ENCODE peak calls at places on chromosomes 7 and 10, in eight cellular contexts. M, P, B, I, D, K, Z and U are unnamed samples.
A peak's percentile ranks its signal among the peaks of the same experiment; 100 is the strongest.

GRCh38 chr7:130994378-130995115 is 260.5 kb upstream of the KLF14 start:
- DNase-seq in M (no peak), I (peak; percentile 60), K (no peak), D (no peak), Z (no peak), B (peak; percentile 77), P (no peak), U (no peak)

GRCh38 chr7:139909379-139910050 is 80.5 kb downstream of the TBXAS1 start:
- DNase-seq in K (no peak), M (no peak), I (no peak), D (peak; percentile 66), B (peak; percentile 25), Z (no peak), P (no peak), U (no peak)

GRCh38 chr10:23918839-23919238 is 290.1 kb upstream of the KIAA1217 start:
- DNase-seq in D (no peak), I (no peak), B (peak; percentile 10), P (no peak), K (no peak), M (no peak), Z (peak; percentile 36), U (no peak)

GRCh38 chr10:89959433-89960110 is 258.2 kb downstream of the KIF20B start:
- DNase-seq in D (no peak), I (no peak), K (no peak), P (no peak), Z (peak; percentile 46), M (no peak), B (no peak), U (no peak)

GRCh38 chr10:124566981-124567835 is 105.6 kb downstream of the LHPP start:
- DNase-seq in Z (no peak), P (no peak), D (no peak), I (no peak), K (no peak), M (no peak), B (no peak), U (no peak)

GRCh38 chr7:27198871-27199801 is 755 bp downstream of the HOXA13 start:
- DNase-seq in D (no peak), K (no peak), I (no peak), B (peak; percentile 24), Z (no peak), M (no peak), P (peak; percentile 29), U (no peak)

GRCh38 chr10:62045765-62046521 is 144.4 kb downstream of the ARID5B start:
- DNase-seq in M (no peak), B (no peak), Z (peak; percentile 73), D (peak; percentile 93), P (no peak), K (no peak), I (no peak), U (no peak)

GRCh38 chr7:27745064-27745583 is 5.2 kb downstream of the TAX1BP1 start:
- DNase-seq in D (peak; percentile 84), P (no peak), M (no peak), B (peak; percentile 58), I (no peak), Z (no peak), K (peak; percentile 14), U (no peak)

GRCh38 chr10:129057856-129058663 is 409.0 kb upstream of the MGMT start:
- DNase-seq in I (no peak), B (no peak), P (no peak), K (no peak), Z (no peak), D (no peak), M (no peak), U (no peak)

GRCh38 chr7:20777377-20778062 is 9.2 kb downstream of the SP8 start:
- DNase-seq in Z (no peak), I (no peak), M (no peak), B (no peak), D (no peak), K (no peak), P (no peak), U (no peak)

GRCh38 chr7:74544706-74545469 is 91.2 kb downstream of the GTF2IRD1 start:
- DNase-seq in D (peak; percentile 52), I (no peak), Z (no peak), P (peak; percentile 50), B (peak; percentile 23), K (peak; percentile 21), M (no peak), U (no peak)

GRCh38 chr10:75430000-75430763 is 1.2 kb upstream of the LRMDA start:
- DNase-seq in B (peak; percentile 77), K (peak; percentile 32), Z (no peak), I (peak; percentile 61), M (no peak), P (peak; percentile 70), D (no peak), U (no peak)

GRCh38 chr10:116201011-116201410 is 72.0 kb downstream of the GFRA1 start:
- DNase-seq in K (no peak), I (no peak), Z (no peak), B (peak; percentile 5), P (no peak), M (no peak), D (no peak), U (no peak)

GRCh38 chr10:119917777-119918176 is 25.2 kb downstream of the SEC23IP start:
- DNase-seq in B (no peak), M (no peak), P (no peak), D (no peak), Z (no peak), K (no peak), I (no peak), U (no peak)

GRCh38 chr7:101941481-101942383 is 124.3 kb downstream of the CUX1 start:
- DNase-seq in D (peak; percentile 59), Z (peak; percentile 63), B (peak; percentile 96), P (no peak), I (no peak), M (no peak), K (no peak), U (no peak)
- TF ChIP-seq CTCF in D (no peak), Z (no peak), B (no peak), P (no peak), I (no peak), M (no peak), K (no peak), U (no peak)

DNA sequence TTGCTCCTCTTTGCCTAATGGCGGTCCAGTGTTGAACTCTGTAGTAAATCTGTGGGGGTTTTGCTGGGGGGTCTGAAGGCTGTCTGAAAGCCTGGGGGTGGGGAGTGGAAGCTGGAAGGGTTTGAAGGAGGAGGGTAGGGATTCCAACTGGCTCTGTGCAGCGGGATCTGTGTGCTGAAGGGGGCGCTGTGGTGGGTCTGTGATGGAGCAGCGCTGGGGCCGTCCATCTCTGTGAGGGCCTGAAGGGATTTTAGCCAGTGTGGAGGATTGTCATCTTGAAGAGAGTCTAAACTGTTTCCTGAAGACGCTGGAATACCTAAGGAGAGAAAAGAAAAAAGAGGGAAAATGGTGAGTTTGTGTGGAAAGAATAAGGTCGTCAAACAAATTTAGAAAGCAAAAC is 129.2 kb downstream of the STRA8 start:
- DNase-seq in I (no peak), B (no peak), K (no peak), D (no peak), P (no peak), Z (no peak), M (no peak), U (no peak)
- TF ChIP-seq CTCF in I (no peak), B (no peak), K (peak; percentile 19), D (peak; percentile 33), P (peak; percentile 37), Z (peak; percentile 24), M (no peak), U (no peak)

GRCh38 chr10:99328579-99329237 is 448 bp upstream of the CNNM1 start:
- DNase-seq in K (no peak), Z (no peak), P (no peak), M (no peak), B (peak; percentile 11), I (no peak), D (no peak), U (no peak)
- TF ChIP-seq CTCF in K (no peak), Z (no peak), P (no peak), M (peak; percentile 17), B (no peak), I (no peak), D (no peak), U (no peak)

GRCh38 chr7:94244760-94245159 is 149.9 kb upstream of the COL1A2 start:
- DNase-seq in P (no peak), I (no peak), D (no peak), K (no peak), B (no peak), M (no peak), Z (no peak), U (no peak)

GRCh38 chr7:94245500-94245899 is 149.2 kb upstream of the COL1A2 start:
- DNase-seq in M (no peak), Z (no peak), I (no peak), B (no peak), D (no peak), P (peak; percentile 57), K (no peak), U (no peak)

GRCh38 chr7:94241402-94241925 is 153.2 kb upstream of the COL1A2 start:
- DNase-seq in M (no peak), P (no peak), K (no peak), D (no peak), Z (no peak), B (no peak), I (no peak), U (no peak)

GRCh38 chr7:94240902-94241301 is 153.8 kb upstream of the COL1A2 start:
- DNase-seq in D (no peak), Z (no peak), K (no peak), I (no peak), M (no peak), B (no peak), P (no peak), U (no peak)

GRCh38 chr7:94243312-94243711 is 151.4 kb upstream of the COL1A2 start:
- DNase-seq in I (no peak), B (no peak), D (no peak), Z (no peak), K (no peak), M (no peak), P (no peak), U (no peak)
- TF ChIP-seq CTCF in I (no peak), B (no peak), D (no peak), Z (no peak), K (no peak), M (no peak), P (no peak), U (no peak)

GRCh38 chr7:33900501-33900900 is 4.8 kb upstream of the BMPER start:
- DNase-seq in D (no peak), M (no peak), K (no peak), I (no peak), B (peak; percentile 27), Z (no peak), P (no peak), U (no peak)
- TF ChIP-seq CTCF in D (no peak), M (no peak), K (no peak), I (no peak), B (no peak), Z (no peak), P (no peak), U (no peak)